ENCODE peak calls at places on chromosomes 4 and X, in nine cellular contexts. One of them, this sample, is unnamed.
A peak's percentile ranks its signal among the peaks of the same experiment; 100 is the strongest.

GRCh38 chrX:107442914-107443527 is 6.4 kb upstream of the FRMPD3 start:
- DNase-seq in NCI-H1436: no peak
- DNase-seq in globus pallidus: no peak
- DNase-seq in GM12865: no peak
- DNase-seq in activated CD4-positive, alpha-beta T cell treated with anti-CD3 and anti-CD28 coated beads for 1 hour: no peak
- DNase-seq in kidney glomerular epithelial cell: no peak
- DNase-seq in amniotic stem cell: no peak
- DNase-seq in activated T-cell treated with anti-CD3 and anti-CD28 coated beads, Interleukin-2, amount 50 U/mL, for 1 hour: no peak
- DNase-seq in NCI-H1105 treated with DMSO at 0.1 percent for 48 hours: no peak
- DNase-seq in this sample: no peak

GRCh38 chrX:30957753-30958152 is 68.7 kb upstream of the TAB3 start:
- DNase-seq in kidney glomerular epithelial cell: peak; percentile 91
- DNase-seq in NCI-H1105 treated with DMSO at 0.1 percent for 48 hours: no peak
- DNase-seq in activated CD4-positive, alpha-beta T cell treated with anti-CD3 and anti-CD28 coated beads for 1 hour: no peak
- DNase-seq in activated T-cell treated with anti-CD3 and anti-CD28 coated beads, Interleukin-2, amount 50 U/mL, for 1 hour: no peak
- DNase-seq in amniotic stem cell: no peak
- DNase-seq in globus pallidus: no peak
- DNase-seq in GM12865: no peak
- DNase-seq in NCI-H1436: no peak
- DNase-seq in this sample: no peak

GRCh38 chrX:119477812-119478232 is 9.6 kb downstream of the SLC25A5 start:
- DNase-seq in GM12865: no peak
- DNase-seq in kidney glomerular epithelial cell: peak; percentile 26
- DNase-seq in activated T-cell treated with anti-CD3 and anti-CD28 coated beads, Interleukin-2, amount 50 U/mL, for 1 hour: no peak
- DNase-seq in NCI-H1105 treated with DMSO at 0.1 percent for 48 hours: no peak
- DNase-seq in amniotic stem cell: no peak
- DNase-seq in globus pallidus: no peak
- DNase-seq in NCI-H1436: peak; percentile 21
- DNase-seq in activated CD4-positive, alpha-beta T cell treated with anti-CD3 and anti-CD28 coated beads for 1 hour: no peak
- DNase-seq in this sample: no peak

GRCh38 chr4:763191-763810 is 57.7 kb downstream of the PCGF3 start:
- DNase-seq in amniotic stem cell: no peak
- DNase-seq in kidney glomerular epithelial cell: no peak
- DNase-seq in NCI-H1436: no peak
- DNase-seq in GM12865: no peak
- DNase-seq in NCI-H1105 treated with DMSO at 0.1 percent for 48 hours: no peak
- DNase-seq in activated CD4-positive, alpha-beta T cell treated with anti-CD3 and anti-CD28 coated beads for 1 hour: no peak
- DNase-seq in activated T-cell treated with anti-CD3 and anti-CD28 coated beads, Interleukin-2, amount 50 U/mL, for 1 hour: no peak
- DNase-seq in globus pallidus: no peak
- DNase-seq in this sample: no peak

GRCh38 chr4:37232315-37232714 is 12.2 kb upstream of the NWD2 start:
- DNase-seq in amniotic stem cell: no peak
- DNase-seq in activated CD4-positive, alpha-beta T cell treated with anti-CD3 and anti-CD28 coated beads for 1 hour: no peak
- DNase-seq in NCI-H1105 treated with DMSO at 0.1 percent for 48 hours: no peak
- DNase-seq in kidney glomerular epithelial cell: no peak
- DNase-seq in NCI-H1436: no peak
- DNase-seq in activated T-cell treated with anti-CD3 and anti-CD28 coated beads, Interleukin-2, amount 50 U/mL, for 1 hour: no peak
- DNase-seq in globus pallidus: no peak
- DNase-seq in GM12865: no peak
- DNase-seq in this sample: no peak

GRCh38 chr4:154119317-154119716 is 330.4 kb upstream of the SFRP2 start:
- DNase-seq in activated T-cell treated with anti-CD3 and anti-CD28 coated beads, Interleukin-2, amount 50 U/mL, for 1 hour: no peak
- DNase-seq in GM12865: peak; percentile 29
- DNase-seq in activated CD4-positive, alpha-beta T cell treated with anti-CD3 and anti-CD28 coated beads for 1 hour: no peak
- DNase-seq in kidney glomerular epithelial cell: no peak
- DNase-seq in NCI-H1436: no peak
- DNase-seq in amniotic stem cell: no peak
- DNase-seq in globus pallidus: no peak
- DNase-seq in NCI-H1105 treated with DMSO at 0.1 percent for 48 hours: no peak
- DNase-seq in this sample: no peak

GRCh38 chrX:118904664-118905063 is 69.8 kb upstream of the LONRF3 start:
- DNase-seq in kidney glomerular epithelial cell: no peak
- DNase-seq in activated T-cell treated with anti-CD3 and anti-CD28 coated beads, Interleukin-2, amount 50 U/mL, for 1 hour: no peak
- DNase-seq in amniotic stem cell: no peak
- DNase-seq in NCI-H1436: no peak
- DNase-seq in activated CD4-positive, alpha-beta T cell treated with anti-CD3 and anti-CD28 coated beads for 1 hour: no peak
- DNase-seq in NCI-H1105 treated with DMSO at 0.1 percent for 48 hours: no peak
- DNase-seq in GM12865: no peak
- DNase-seq in globus pallidus: no peak
- DNase-seq in this sample: no peak

GRCh38 chr4:97525236-97525635 is 618.0 kb downstream of the STPG2 start:
- DNase-seq in NCI-H1436: no peak
- DNase-seq in kidney glomerular epithelial cell: no peak
- DNase-seq in GM12865: no peak
- DNase-seq in amniotic stem cell: no peak
- DNase-seq in activated T-cell treated with anti-CD3 and anti-CD28 coated beads, Interleukin-2, amount 50 U/mL, for 1 hour: no peak
- DNase-seq in NCI-H1105 treated with DMSO at 0.1 percent for 48 hours: no peak
- DNase-seq in globus pallidus: no peak
- DNase-seq in activated CD4-positive, alpha-beta T cell treated with anti-CD3 and anti-CD28 coated beads for 1 hour: no peak
- DNase-seq in this sample: no peak

GRCh38 chr4:165537028-165537648 is 158.3 kb downstream of the CPE start:
- DNase-seq in NCI-H1105 treated with DMSO at 0.1 percent for 48 hours: peak; percentile 57
- DNase-seq in activated T-cell treated with anti-CD3 and anti-CD28 coated beads, Interleukin-2, amount 50 U/mL, for 1 hour: no peak
- DNase-seq in GM12865: peak; percentile 50
- DNase-seq in activated CD4-positive, alpha-beta T cell treated with anti-CD3 and anti-CD28 coated beads for 1 hour: no peak
- DNase-seq in globus pallidus: peak; percentile 36
- DNase-seq in amniotic stem cell: peak; percentile 15
- DNase-seq in kidney glomerular epithelial cell: peak; percentile 67
- DNase-seq in NCI-H1436: peak; percentile 52
- DNase-seq in this sample: no peak

GRCh38 chr4:85769009-85769408 is 294.1 kb downstream of the ARHGAP24 start:
- DNase-seq in NCI-H1105 treated with DMSO at 0.1 percent for 48 hours: no peak
- DNase-seq in kidney glomerular epithelial cell: peak; percentile 19
- DNase-seq in globus pallidus: no peak
- DNase-seq in GM12865: no peak
- DNase-seq in activated T-cell treated with anti-CD3 and anti-CD28 coated beads, Interleukin-2, amount 50 U/mL, for 1 hour: no peak
- DNase-seq in amniotic stem cell: no peak
- DNase-seq in NCI-H1436: no peak
- DNase-seq in activated CD4-positive, alpha-beta T cell treated with anti-CD3 and anti-CD28 coated beads for 1 hour: no peak
- DNase-seq in this sample: no peak

GRCh38 chr4:176638992-176639391 is 153.7 kb downstream of the VEGFC start:
- DNase-seq in NCI-H1105 treated with DMSO at 0.1 percent for 48 hours: no peak
- DNase-seq in activated T-cell treated with anti-CD3 and anti-CD28 coated beads, Interleukin-2, amount 50 U/mL, for 1 hour: no peak
- DNase-seq in GM12865: no peak
- DNase-seq in NCI-H1436: no peak
- DNase-seq in amniotic stem cell: no peak
- DNase-seq in globus pallidus: no peak
- DNase-seq in activated CD4-positive, alpha-beta T cell treated with anti-CD3 and anti-CD28 coated beads for 1 hour: no peak
- DNase-seq in kidney glomerular epithelial cell: no peak
- DNase-seq in this sample: no peak

GRCh38 chrX:42093756-42094155 is 170.4 kb upstream of the CASK start:
- DNase-seq in NCI-H1436: no peak
- DNase-seq in kidney glomerular epithelial cell: peak; percentile 8
- DNase-seq in GM12865: peak; percentile 78
- DNase-seq in activated CD4-positive, alpha-beta T cell treated with anti-CD3 and anti-CD28 coated beads for 1 hour: no peak
- DNase-seq in NCI-H1105 treated with DMSO at 0.1 percent for 48 hours: no peak
- DNase-seq in globus pallidus: no peak
- DNase-seq in activated T-cell treated with anti-CD3 and anti-CD28 coated beads, Interleukin-2, amount 50 U/mL, for 1 hour: no peak
- DNase-seq in amniotic stem cell: no peak
- DNase-seq in this sample: no peak

GRCh38 chrX:77510007-77510406 is 62.8 kb downstream of the FGF16 start:
- DNase-seq in GM12865: no peak
- DNase-seq in globus pallidus: no peak
- DNase-seq in activated CD4-positive, alpha-beta T cell treated with anti-CD3 and anti-CD28 coated beads for 1 hour: no peak
- DNase-seq in NCI-H1105 treated with DMSO at 0.1 percent for 48 hours: no peak
- DNase-seq in kidney glomerular epithelial cell: no peak
- DNase-seq in activated T-cell treated with anti-CD3 and anti-CD28 coated beads, Interleukin-2, amount 50 U/mL, for 1 hour: no peak
- DNase-seq in NCI-H1436: no peak
- DNase-seq in amniotic stem cell: no peak
- DNase-seq in this sample: no peak

GRCh38 chrX:110250847-110251246 is 67.0 kb downstream of the AMMECR1 start:
- DNase-seq in activated T-cell treated with anti-CD3 and anti-CD28 coated beads, Interleukin-2, amount 50 U/mL, for 1 hour: no peak
- DNase-seq in globus pallidus: no peak
- DNase-seq in GM12865: no peak
- DNase-seq in amniotic stem cell: no peak
- DNase-seq in NCI-H1436: no peak
- DNase-seq in activated CD4-positive, alpha-beta T cell treated with anti-CD3 and anti-CD28 coated beads for 1 hour: no peak
- DNase-seq in NCI-H1105 treated with DMSO at 0.1 percent for 48 hours: no peak
- DNase-seq in kidney glomerular epithelial cell: no peak
- DNase-seq in this sample: no peak

GRCh38 chrX:85903692-85904471 is 143.5 kb downstream of the CHM start:
- DNase-seq in NCI-H1436: no peak
- DNase-seq in kidney glomerular epithelial cell: no peak
- DNase-seq in activated T-cell treated with anti-CD3 and anti-CD28 coated beads, Interleukin-2, amount 50 U/mL, for 1 hour: no peak
- DNase-seq in GM12865: no peak
- DNase-seq in amniotic stem cell: no peak
- DNase-seq in NCI-H1105 treated with DMSO at 0.1 percent for 48 hours: no peak
- DNase-seq in activated CD4-positive, alpha-beta T cell treated with anti-CD3 and anti-CD28 coated beads for 1 hour: no peak
- DNase-seq in globus pallidus: no peak
- DNase-seq in this sample: no peak

GRCh38 chr4:4507923-4508322 is 33.9 kb downstream of the STX18 start:
- DNase-seq in kidney glomerular epithelial cell: no peak
- DNase-seq in globus pallidus: no peak
- DNase-seq in activated CD4-positive, alpha-beta T cell treated with anti-CD3 and anti-CD28 coated beads for 1 hour: no peak
- DNase-seq in GM12865: peak; percentile 45
- DNase-seq in amniotic stem cell: no peak
- DNase-seq in activated T-cell treated with anti-CD3 and anti-CD28 coated beads, Interleukin-2, amount 50 U/mL, for 1 hour: no peak
- DNase-seq in NCI-H1436: no peak
- DNase-seq in NCI-H1105 treated with DMSO at 0.1 percent for 48 hours: no peak
- DNase-seq in this sample: no peak

GRCh38 chrX:35439692-35440091 is 358.4 kb upstream of the MAGEB16 start:
- DNase-seq in kidney glomerular epithelial cell: no peak
- DNase-seq in activated T-cell treated with anti-CD3 and anti-CD28 coated beads, Interleukin-2, amount 50 U/mL, for 1 hour: no peak
- DNase-seq in amniotic stem cell: no peak
- DNase-seq in GM12865: no peak
- DNase-seq in globus pallidus: no peak
- DNase-seq in NCI-H1436: no peak
- DNase-seq in NCI-H1105 treated with DMSO at 0.1 percent for 48 hours: no peak
- DNase-seq in activated CD4-positive, alpha-beta T cell treated with anti-CD3 and anti-CD28 coated beads for 1 hour: no peak
- DNase-seq in this sample: no peak

GRCh38 chr4:5572751-5573150 is 135.6 kb downstream of the EVC2 start:
- DNase-seq in kidney glomerular epithelial cell: no peak
- DNase-seq in activated T-cell treated with anti-CD3 and anti-CD28 coated beads, Interleukin-2, amount 50 U/mL, for 1 hour: no peak
- DNase-seq in amniotic stem cell: no peak
- DNase-seq in NCI-H1436: no peak
- DNase-seq in GM12865: no peak
- DNase-seq in globus pallidus: no peak
- DNase-seq in NCI-H1105 treated with DMSO at 0.1 percent for 48 hours: no peak
- DNase-seq in activated CD4-positive, alpha-beta T cell treated with anti-CD3 and anti-CD28 coated beads for 1 hour: no peak
- DNase-seq in this sample: no peak

GRCh38 chr4:17516980-17517379 is 2.0 kb downstream of the CLRN2 start:
- DNase-seq in activated CD4-positive, alpha-beta T cell treated with anti-CD3 and anti-CD28 coated beads for 1 hour: no peak
- DNase-seq in NCI-H1436: no peak
- DNase-seq in activated T-cell treated with anti-CD3 and anti-CD28 coated beads, Interleukin-2, amount 50 U/mL, for 1 hour: no peak
- DNase-seq in kidney glomerular epithelial cell: no peak
- DNase-seq in NCI-H1105 treated with DMSO at 0.1 percent for 48 hours: no peak
- DNase-seq in amniotic stem cell: no peak
- DNase-seq in GM12865: no peak
- DNase-seq in globus pallidus: no peak
- DNase-seq in this sample: no peak

GRCh38 chr4:179272282-179272681 is 1830.0 kb upstream of the AGA start:
- DNase-seq in NCI-H1105 treated with DMSO at 0.1 percent for 48 hours: no peak
- DNase-seq in globus pallidus: no peak
- DNase-seq in activated T-cell treated with anti-CD3 and anti-CD28 coated beads, Interleukin-2, amount 50 U/mL, for 1 hour: no peak
- DNase-seq in activated CD4-positive, alpha-beta T cell treated with anti-CD3 and anti-CD28 coated beads for 1 hour: no peak
- DNase-seq in GM12865: no peak
- DNase-seq in amniotic stem cell: no peak
- DNase-seq in kidney glomerular epithelial cell: no peak
- DNase-seq in NCI-H1436: no peak
- DNase-seq in this sample: no peak

GRCh38 chr4:38204317-38205060 is 244.3 kb downstream of the PTTG2 start:
- DNase-seq in GM12865: no peak
- DNase-seq in NCI-H1436: no peak
- DNase-seq in kidney glomerular epithelial cell: no peak
- DNase-seq in amniotic stem cell: no peak
- DNase-seq in activated T-cell treated with anti-CD3 and anti-CD28 coated beads, Interleukin-2, amount 50 U/mL, for 1 hour: no peak
- DNase-seq in NCI-H1105 treated with DMSO at 0.1 percent for 48 hours: no peak
- DNase-seq in activated CD4-positive, alpha-beta T cell treated with anti-CD3 and anti-CD28 coated beads for 1 hour: no peak
- DNase-seq in globus pallidus: peak; percentile 86
- DNase-seq in this sample: no peak

GRCh38 chr4:122709236-122709635 is 23.3 kb upstream of the BBS12 start:
- DNase-seq in globus pallidus: no peak
- DNase-seq in activated T-cell treated with anti-CD3 and anti-CD28 coated beads, Interleukin-2, amount 50 U/mL, for 1 hour: no peak
- DNase-seq in NCI-H1105 treated with DMSO at 0.1 percent for 48 hours: no peak
- DNase-seq in NCI-H1436: no peak
- DNase-seq in activated CD4-positive, alpha-beta T cell treated with anti-CD3 and anti-CD28 coated beads for 1 hour: no peak
- DNase-seq in GM12865: no peak
- DNase-seq in kidney glomerular epithelial cell: no peak
- DNase-seq in amniotic stem cell: no peak
- DNase-seq in this sample: no peak

GRCh38 chrX:152072236-152072635 is 66.1 kb downstream of the MAGEA10 start:
- DNase-seq in NCI-H1436: no peak
- DNase-seq in activated CD4-positive, alpha-beta T cell treated with anti-CD3 and anti-CD28 coated beads for 1 hour: no peak
- DNase-seq in globus pallidus: no peak
- DNase-seq in GM12865: no peak
- DNase-seq in activated T-cell treated with anti-CD3 and anti-CD28 coated beads, Interleukin-2, amount 50 U/mL, for 1 hour: no peak
- DNase-seq in NCI-H1105 treated with DMSO at 0.1 percent for 48 hours: no peak
- DNase-seq in amniotic stem cell: peak; percentile 8
- DNase-seq in kidney glomerular epithelial cell: no peak
- DNase-seq in this sample: no peak

GRCh38 chr4:137510866-137511265 is 21.4 kb downstream of the PCDH18 start:
- DNase-seq in GM12865: no peak
- DNase-seq in NCI-H1436: peak; percentile 26
- DNase-seq in kidney glomerular epithelial cell: peak; percentile 80
- DNase-seq in globus pallidus: no peak
- DNase-seq in activated CD4-positive, alpha-beta T cell treated with anti-CD3 and anti-CD28 coated beads for 1 hour: no peak
- DNase-seq in activated T-cell treated with anti-CD3 and anti-CD28 coated beads, Interleukin-2, amount 50 U/mL, for 1 hour: no peak
- DNase-seq in NCI-H1105 treated with DMSO at 0.1 percent for 48 hours: no peak
- DNase-seq in amniotic stem cell: peak; percentile 57
- DNase-seq in this sample: no peak

GRCh38 chr4:42562016-42562415 is 94.9 kb downstream of the ATP8A1 start:
- DNase-seq in activated CD4-positive, alpha-beta T cell treated with anti-CD3 and anti-CD28 coated beads for 1 hour: no peak
- DNase-seq in GM12865: no peak
- DNase-seq in NCI-H1105 treated with DMSO at 0.1 percent for 48 hours: no peak
- DNase-seq in NCI-H1436: no peak
- DNase-seq in kidney glomerular epithelial cell: no peak
- DNase-seq in globus pallidus: no peak
- DNase-seq in activated T-cell treated with anti-CD3 and anti-CD28 coated beads, Interleukin-2, amount 50 U/mL, for 1 hour: no peak
- DNase-seq in amniotic stem cell: no peak
- DNase-seq in this sample: no peak

GRCh38 chrX:45479196-45479834 is 278.6 kb upstream of the DIPK2B start:
- DNase-seq in NCI-H1105 treated with DMSO at 0.1 percent for 48 hours: no peak
- DNase-seq in globus pallidus: no peak
- DNase-seq in GM12865: no peak
- DNase-seq in kidney glomerular epithelial cell: peak; percentile 49
- DNase-seq in activated T-cell treated with anti-CD3 and anti-CD28 coated beads, Interleukin-2, amount 50 U/mL, for 1 hour: no peak
- DNase-seq in amniotic stem cell: peak; percentile 79
- DNase-seq in NCI-H1436: no peak
- DNase-seq in activated CD4-positive, alpha-beta T cell treated with anti-CD3 and anti-CD28 coated beads for 1 hour: no peak
- DNase-seq in this sample: no peak

GRCh38 chrX:77160301-77160700 is 286.9 kb upstream of the FGF16 start:
- DNase-seq in NCI-H1436: no peak
- DNase-seq in activated CD4-positive, alpha-beta T cell treated with anti-CD3 and anti-CD28 coated beads for 1 hour: no peak
- DNase-seq in globus pallidus: no peak
- DNase-seq in activated T-cell treated with anti-CD3 and anti-CD28 coated beads, Interleukin-2, amount 50 U/mL, for 1 hour: peak; percentile 25
- DNase-seq in GM12865: peak; percentile 0
- DNase-seq in NCI-H1105 treated with DMSO at 0.1 percent for 48 hours: no peak
- DNase-seq in amniotic stem cell: no peak
- DNase-seq in kidney glomerular epithelial cell: no peak
- DNase-seq in this sample: no peak

GRCh38 chr4:3689006-3689405 is 77.2 kb upstream of the ADRA2C start:
- DNase-seq in globus pallidus: no peak
- DNase-seq in NCI-H1436: no peak
- DNase-seq in GM12865: no peak
- DNase-seq in NCI-H1105 treated with DMSO at 0.1 percent for 48 hours: no peak
- DNase-seq in activated CD4-positive, alpha-beta T cell treated with anti-CD3 and anti-CD28 coated beads for 1 hour: no peak
- DNase-seq in kidney glomerular epithelial cell: no peak
- DNase-seq in amniotic stem cell: no peak
- DNase-seq in activated T-cell treated with anti-CD3 and anti-CD28 coated beads, Interleukin-2, amount 50 U/mL, for 1 hour: no peak
- DNase-seq in this sample: no peak

GRCh38 chrX:150219374-150220185 is 143.5 kb upstream of the MAMLD1 start:
- DNase-seq in activated CD4-positive, alpha-beta T cell treated with anti-CD3 and anti-CD28 coated beads for 1 hour: no peak
- DNase-seq in amniotic stem cell: no peak
- DNase-seq in kidney glomerular epithelial cell: peak; percentile 55
- DNase-seq in NCI-H1105 treated with DMSO at 0.1 percent for 48 hours: no peak
- DNase-seq in NCI-H1436: no peak
- DNase-seq in activated T-cell treated with anti-CD3 and anti-CD28 coated beads, Interleukin-2, amount 50 U/mL, for 1 hour: no peak
- DNase-seq in GM12865: peak; percentile 20
- DNase-seq in globus pallidus: peak; percentile 4
- DNase-seq in this sample: no peak

GRCh38 chrX:44873415-44874270 is 655 bp downstream of the KDM6A start:
- DNase-seq in kidney glomerular epithelial cell: no peak
- DNase-seq in activated CD4-positive, alpha-beta T cell treated with anti-CD3 and anti-CD28 coated beads for 1 hour: peak; percentile 21
- DNase-seq in NCI-H1436: no peak
- DNase-seq in amniotic stem cell: no peak
- DNase-seq in NCI-H1105 treated with DMSO at 0.1 percent for 48 hours: peak; percentile 22
- DNase-seq in GM12865: peak; percentile 43
- DNase-seq in globus pallidus: peak; percentile 40
- DNase-seq in activated T-cell treated with anti-CD3 and anti-CD28 coated beads, Interleukin-2, amount 50 U/mL, for 1 hour: peak; percentile 77
- DNase-seq in this sample: peak; percentile 75

GRCh38 chr4:84050014-84050413 is 449.1 kb downstream of the NKX6-1 start:
- DNase-seq in NCI-H1436: no peak
- DNase-seq in NCI-H1105 treated with DMSO at 0.1 percent for 48 hours: peak; percentile 27
- DNase-seq in amniotic stem cell: no peak
- DNase-seq in activated T-cell treated with anti-CD3 and anti-CD28 coated beads, Interleukin-2, amount 50 U/mL, for 1 hour: no peak
- DNase-seq in activated CD4-positive, alpha-beta T cell treated with anti-CD3 and anti-CD28 coated beads for 1 hour: no peak
- DNase-seq in kidney glomerular epithelial cell: no peak
- DNase-seq in globus pallidus: no peak
- DNase-seq in GM12865: no peak
- DNase-seq in this sample: no peak